ENCODE peak calls at places on chromosomes 16 and 17, in four cellular contexts. One of them, this sample, is unnamed.

GRCh38 chr17:79693419-79693818 is 37.3 kb upstream of the ENPP7 start:
- DNase-seq in IMR-90: no peak
- DNase-seq in A549: no peak
- DNase-seq in HepG2: no peak
- DNase-seq in this sample: no peak

GRCh38 chr16:72467157-72467759 is 295.3 kb upstream of the PMFBP1 start:
- DNase-seq in IMR-90: peak
- DNase-seq in HepG2: peak
- DNase-seq in A549: peak
- DNase-seq in this sample: peak

GRCh38 chr16:87895641-87896141 is 26.4 kb upstream of the SLC7A5 start:
- DNase-seq in HepG2: no peak
- DNase-seq in A549: no peak
- DNase-seq in IMR-90: peak
- DNase-seq in this sample: no peak

GRCh38 chr17:7478276-7479138 is 924 bp downstream of the ZBTB4 start:
- DNase-seq in IMR-90: peak
- DNase-seq in HepG2: no peak
- DNase-seq in A549: peak
- DNase-seq in this sample: peak

GRCh38 chr16:86388976-86389375 is 121.4 kb upstream of the FOXF1 start:
- DNase-seq in A549: no peak
- DNase-seq in IMR-90: no peak
- DNase-seq in HepG2: no peak
- DNase-seq in this sample: no peak

GRCh38 chr16:71249399-71249798 is 18.9 kb upstream of the HYDIN start:
- DNase-seq in IMR-90: no peak
- DNase-seq in HepG2: no peak
- DNase-seq in A549: no peak
- DNase-seq in this sample: peak

GRCh38 chr17:4520881-4521600 is 22.4 kb downstream of the SPNS2 start:
- DNase-seq in HepG2: no peak
- DNase-seq in A549: peak
- DNase-seq in IMR-90: peak
- DNase-seq in this sample: no peak

GRCh38 chr17:79621151-79621940 is 10.5 kb upstream of the RBFOX3 start:
- DNase-seq in IMR-90: no peak
- DNase-seq in A549: no peak
- DNase-seq in HepG2: no peak
- DNase-seq in this sample: no peak

GRCh38 chr16:69833357-69833781 is 71.2 kb downstream of the WWP2 start:
- DNase-seq in HepG2: no peak
- DNase-seq in A549: no peak
- DNase-seq in IMR-90: peak
- DNase-seq in this sample: no peak

GRCh38 chr16:69829338-69829737 is 67.2 kb downstream of the WWP2 start:
- DNase-seq in IMR-90: no peak
- DNase-seq in A549: no peak
- DNase-seq in HepG2: no peak
- DNase-seq in this sample: no peak

GRCh38 chr16:69830534-69831211 is 68.5 kb downstream of the WWP2 start:
- DNase-seq in A549: peak
- DNase-seq in HepG2: peak
- DNase-seq in IMR-90: peak
- DNase-seq in this sample: no peak

GRCh38 chr16:69830146-69830533 is 68.0 kb downstream of the WWP2 start:
- DNase-seq in A549: no peak
- DNase-seq in HepG2: no peak
- DNase-seq in IMR-90: no peak
- DNase-seq in this sample: no peak

DNA sequence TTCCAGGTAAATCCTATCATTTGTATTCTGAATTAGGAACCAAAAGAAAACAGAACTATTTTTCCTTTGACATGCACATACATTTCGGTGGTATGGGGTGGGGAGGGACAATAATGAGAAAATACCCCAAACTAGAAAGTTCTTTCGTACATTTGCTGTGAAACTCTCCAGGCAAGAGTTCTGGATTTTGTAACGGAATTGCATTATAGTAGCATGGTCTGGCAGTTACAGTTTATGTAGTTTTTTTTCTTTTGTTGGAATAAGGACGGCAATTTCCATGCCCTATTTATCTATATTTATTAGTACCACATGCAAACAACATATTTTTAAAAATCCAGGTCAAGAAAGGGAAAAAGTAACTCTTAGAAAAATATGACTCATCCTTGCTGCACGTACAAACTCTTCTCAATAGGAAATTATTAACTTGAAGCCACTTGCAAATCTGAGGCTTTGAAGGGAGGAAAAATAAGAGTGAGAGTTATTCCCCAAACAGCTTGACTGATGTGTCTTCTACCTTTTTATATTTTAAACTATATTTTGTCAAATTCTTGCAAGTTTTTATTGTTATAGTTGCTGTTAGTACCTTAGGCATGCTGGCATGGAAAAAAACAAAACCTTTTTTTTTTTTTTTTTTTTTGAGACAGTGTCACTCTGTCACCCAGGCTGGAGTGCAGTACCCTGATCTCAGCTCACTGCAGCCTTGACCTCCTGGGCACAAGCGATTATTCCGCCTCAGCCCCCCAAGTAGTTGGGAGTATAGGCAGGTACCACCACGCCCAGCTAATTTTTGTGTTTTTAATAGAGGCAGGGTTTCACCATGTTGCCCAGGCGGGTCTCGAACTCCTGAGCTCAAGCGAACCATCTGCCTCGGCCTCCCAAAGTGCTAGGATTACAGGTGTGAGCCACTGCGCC is 69.3 kb downstream of the WWP2 start:
- DNase-seq in HepG2: peak
- DNase-seq in IMR-90: peak
- DNase-seq in A549: peak
- DNase-seq in this sample: no peak
- TF ChIP-seq MAZ in HepG2: no peak
- TF ChIP-seq MAZ in IMR-90: no peak
- TF ChIP-seq MAZ in A549: no peak
- TF ChIP-seq MAZ in this sample: no peak

DNA sequence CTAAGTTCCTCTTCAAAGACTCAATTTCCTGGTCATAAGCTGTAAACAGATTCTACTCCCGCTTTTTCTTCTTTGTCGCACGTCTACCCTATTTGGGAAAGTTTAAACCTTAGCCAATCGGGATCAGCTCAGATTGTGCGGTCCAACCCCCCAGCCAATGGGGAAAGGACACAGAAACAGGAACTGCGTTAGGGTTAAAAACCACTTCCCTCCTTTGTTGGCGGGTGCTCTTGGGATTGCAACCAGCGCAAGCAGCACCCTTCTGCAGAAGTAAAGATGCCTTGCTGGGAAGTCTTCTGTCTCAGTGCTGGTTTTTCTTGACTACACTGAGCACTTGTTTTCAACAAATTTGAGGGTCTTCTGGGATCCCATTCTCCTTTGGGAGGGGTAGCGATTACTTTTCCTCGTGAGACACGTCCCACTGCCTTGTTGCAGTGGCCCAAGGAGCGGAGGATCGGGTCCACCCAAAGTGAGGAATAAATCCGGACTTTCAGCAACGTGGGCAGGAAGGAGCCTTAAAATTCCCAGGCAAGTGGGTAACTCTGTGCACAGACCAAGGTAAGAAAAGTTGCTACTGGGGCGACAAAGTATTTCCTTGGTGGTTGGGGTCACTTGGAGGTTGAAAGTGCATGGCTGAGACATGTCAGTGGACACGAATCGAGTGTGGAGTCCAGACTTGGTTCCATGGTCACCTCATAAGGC is 1.0 kb upstream of the YPEL3 start:
- DNase-seq in IMR-90: no peak
- DNase-seq in HepG2: no peak
- DNase-seq in A549: no peak
- DNase-seq in this sample: no peak
- TF ChIP-seq MAZ in IMR-90: no peak
- TF ChIP-seq MAZ in HepG2: no peak
- TF ChIP-seq MAZ in A549: no peak
- TF ChIP-seq MAZ in this sample: no peak

GRCh38 chr16:89172171-89172900 is 788 bp downstream of the CDH15 start:
- DNase-seq in A549: no peak
- DNase-seq in IMR-90: no peak
- DNase-seq in HepG2: no peak
- DNase-seq in this sample: no peak
- TF ChIP-seq MAZ in A549: no peak
- TF ChIP-seq MAZ in IMR-90: no peak
- TF ChIP-seq MAZ in HepG2: no peak
- TF ChIP-seq MAZ in this sample: no peak

DNA sequence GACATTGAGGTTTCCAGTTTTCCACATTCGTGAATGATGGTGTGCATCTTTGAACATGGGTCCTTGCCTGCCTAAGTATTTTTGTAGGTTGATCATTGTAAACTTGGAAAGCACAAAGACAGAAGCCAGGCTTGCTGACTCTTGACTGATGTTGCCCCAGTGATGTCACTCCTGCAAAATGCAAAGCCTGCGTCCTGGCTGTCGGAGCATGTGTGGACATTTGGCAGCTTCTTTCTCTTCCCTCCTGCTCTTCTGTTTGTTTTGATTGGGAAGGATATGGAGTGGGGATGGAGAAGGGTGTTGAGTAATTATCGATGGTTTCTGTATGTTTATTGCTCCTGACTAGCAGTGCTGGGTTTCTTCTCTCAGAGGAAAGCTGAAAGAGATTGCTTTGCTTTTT is 3.2 kb downstream of the NDE1 start:
- DNase-seq in HepG2: peak
- DNase-seq in IMR-90: peak
- DNase-seq in A549: no peak
- DNase-seq in this sample: no peak
- TF ChIP-seq MAZ in HepG2: no peak
- TF ChIP-seq MAZ in IMR-90: no peak
- TF ChIP-seq MAZ in A549: no peak
- TF ChIP-seq MAZ in this sample: no peak

GRCh38 chr16:51228097-51228659 is 77.1 kb upstream of the SALL1 start:
- DNase-seq in A549: no peak
- DNase-seq in IMR-90: no peak
- DNase-seq in HepG2: no peak
- DNase-seq in this sample: no peak
- TF ChIP-seq MAZ in A549: no peak
- TF ChIP-seq MAZ in IMR-90: no peak
- TF ChIP-seq MAZ in HepG2: no peak
- TF ChIP-seq MAZ in this sample: no peak

DNA sequence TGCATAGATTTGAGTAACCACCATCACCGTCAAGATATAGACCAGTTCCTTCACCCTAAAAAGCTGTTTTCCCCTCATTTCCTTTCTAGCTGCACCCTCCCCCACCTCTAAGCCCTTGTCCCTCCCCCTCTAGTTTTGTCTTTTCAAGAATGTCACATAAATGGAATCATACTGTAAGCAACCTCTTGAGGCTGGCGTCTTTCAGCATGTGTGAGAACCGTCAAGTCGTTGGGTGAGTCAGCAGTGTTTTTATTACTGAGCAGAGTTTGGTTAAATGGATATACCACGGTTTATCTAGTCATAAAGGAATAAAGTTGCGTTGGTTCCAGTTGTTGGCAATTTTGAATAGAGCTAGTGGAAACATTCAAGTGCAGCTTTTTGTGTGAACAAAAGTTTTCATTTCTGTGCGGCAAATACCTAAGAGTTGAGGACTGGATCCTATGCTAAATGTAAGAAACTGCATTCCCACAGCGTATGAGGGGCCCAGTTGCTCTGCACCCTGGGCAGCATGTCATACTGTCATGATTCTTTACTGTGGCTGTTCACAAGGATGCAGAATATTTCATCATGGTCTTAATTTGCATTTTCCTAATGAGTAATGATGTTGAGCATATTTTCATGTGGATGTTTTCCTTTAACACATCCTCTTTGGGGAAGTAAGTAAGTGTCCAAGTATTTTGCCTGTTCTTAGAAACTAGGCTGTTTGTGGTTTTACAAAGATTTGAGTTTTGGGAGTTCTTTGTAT is 264.3 kb downstream of the CPPED1 start:
- DNase-seq in IMR-90: peak
- DNase-seq in HepG2: no peak
- DNase-seq in A549: no peak
- DNase-seq in this sample: no peak
- TF ChIP-seq MAZ in IMR-90: no peak
- TF ChIP-seq MAZ in HepG2: no peak
- TF ChIP-seq MAZ in A549: no peak
- TF ChIP-seq MAZ in this sample: no peak

GRCh38 chr16:23080329-23080728 is 68.9 kb downstream of the USP31 start:
- DNase-seq in IMR-90: no peak
- DNase-seq in A549: no peak
- DNase-seq in HepG2: no peak
- DNase-seq in this sample: peak
- TF ChIP-seq MAZ in IMR-90: no peak
- TF ChIP-seq MAZ in A549: no peak
- TF ChIP-seq MAZ in HepG2: no peak
- TF ChIP-seq MAZ in this sample: no peak

GRCh38 chr16:15983898-15984297 is 34.5 kb downstream of the ABCC1 start:
- DNase-seq in A549: no peak
- DNase-seq in IMR-90: peak
- DNase-seq in HepG2: no peak
- DNase-seq in this sample: no peak
- TF ChIP-seq MAZ in A549: no peak
- TF ChIP-seq MAZ in IMR-90: no peak
- TF ChIP-seq MAZ in HepG2: no peak
- TF ChIP-seq MAZ in this sample: no peak

GRCh38 chr17:69879576-69879975 is 195.4 kb upstream of the KCNJ16 start:
- DNase-seq in HepG2: no peak
- DNase-seq in A549: no peak
- DNase-seq in IMR-90: no peak
- DNase-seq in this sample: no peak

GRCh38 chr17:69880591-69881112 is 194.4 kb upstream of the KCNJ16 start:
- DNase-seq in HepG2: no peak
- DNase-seq in A549: no peak
- DNase-seq in IMR-90: no peak
- DNase-seq in this sample: no peak

GRCh38 chr17:69874220-69874670 is 200.8 kb upstream of the KCNJ16 start:
- DNase-seq in HepG2: no peak
- DNase-seq in A549: no peak
- DNase-seq in IMR-90: peak
- DNase-seq in this sample: peak

GRCh38 chr17:69882281-69882680 is 192.7 kb upstream of the KCNJ16 start:
- DNase-seq in HepG2: no peak
- DNase-seq in IMR-90: peak
- DNase-seq in A549: no peak
- DNase-seq in this sample: no peak

GRCh38 chr17:69878661-69879060 is 196.4 kb upstream of the KCNJ16 start:
- DNase-seq in HepG2: no peak
- DNase-seq in IMR-90: no peak
- DNase-seq in A549: no peak
- DNase-seq in this sample: no peak
- TF ChIP-seq MAZ in HepG2: no peak
- TF ChIP-seq MAZ in IMR-90: no peak
- TF ChIP-seq MAZ in A549: no peak
- TF ChIP-seq MAZ in this sample: no peak

GRCh38 chr17:58319181-58320162 is 9.1 kb downstream of the TSPOAP1 start:
- DNase-seq in IMR-90: no peak
- DNase-seq in A549: no peak
- DNase-seq in HepG2: no peak
- DNase-seq in this sample: no peak
- TF ChIP-seq MAZ in IMR-90: no peak
- TF ChIP-seq MAZ in A549: no peak
- TF ChIP-seq MAZ in HepG2: no peak
- TF ChIP-seq MAZ in this sample: no peak